ENCODE peak calls at places on chromosomes 2 and 18, in four cellular contexts. G is prostate gland, U is A549, Z is stomach. H is an unnamed sample. For H3K9me3 and H3K4me1, the result is how much of the 10 kb centered on the place peaks cover.

GRCh38 chr2:1518891-1519530 is 105.7 kb downstream of the TPO start:
- DNase-seq in G (no peak), Z (no peak), U (no peak), H (no peak)

GRCh38 chr2:34104601-34105000 is 505.5 kb upstream of the FAM98A start:
- DNase-seq in U (no peak), Z (no peak), G (no peak), H (no peak)

GRCh38 chr18:24514439-24514838 is 54.0 kb downstream of the HRH4 start:
- DNase-seq in G (no peak), Z (no peak), U (peak), H (no peak)

GRCh38 chr2:240215676-240216051 is 75.2 kb upstream of the OTOS start:
- DNase-seq in Z (no peak), G (no peak), U (no peak), H (no peak)

GRCh38 chr18:9758624-9759075 is 50.5 kb downstream of the RAB31 start:
- DNase-seq in G (no peak), Z (no peak), U (no peak), H (no peak)

GRCh38 chr2:3662239-3662638 is 4.2 kb downstream of the ALLC start:
- DNase-seq in G (no peak), U (no peak), Z (no peak), H (no peak)

GRCh38 chr2:88265352-88265960 is 95.3 kb downstream of the THNSL2 start:
- DNase-seq in G (no peak), Z (no peak), U (peak), H (no peak)

GRCh38 chr2:215843579-215843978 is 169.8 kb downstream of the MREG start:
- DNase-seq in Z (no peak), G (no peak), U (peak), H (no peak)

GRCh38 chr18:56982756-56983155 is 164.1 kb upstream of the BOD1L2 start:
- DNase-seq in Z (no peak), G (no peak), U (no peak), H (no peak)

DNA sequence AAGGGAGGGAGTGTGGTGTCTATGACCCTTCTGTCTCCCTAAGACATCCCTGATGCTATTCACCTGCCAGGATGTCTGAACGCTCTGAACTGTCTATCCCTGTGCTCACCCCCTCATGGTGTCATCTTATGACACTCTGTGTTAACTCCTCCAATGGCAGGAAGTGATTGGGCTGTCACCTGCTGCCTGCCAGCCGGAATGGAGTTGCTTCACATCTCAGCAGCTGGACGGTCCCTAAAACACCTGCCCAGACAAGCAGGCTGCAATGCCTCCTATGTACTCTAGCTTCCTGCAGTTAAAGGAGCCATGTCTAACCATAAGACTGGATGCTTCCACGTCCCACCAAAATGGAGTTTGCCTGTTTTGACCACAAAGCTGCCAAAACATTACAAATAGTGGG is 99.9 kb downstream of the CPO start:
- DNase-seq in G (no peak), U (no peak), Z (no peak), H (no peak)
- H3K9me3 ChIP-seq in G (under half), U (under half), Z (under half), H (under half)

GRCh38 chr18:48158721-48159120 is 228.3 kb upstream of the SMAD2 start:
- DNase-seq in U (no peak), Z (no peak), G (no peak), H (no peak)
- H3K4me1 ChIP-seq in U (under half), Z (half or more), G (under half), H (under half)

GRCh38 chr2:75076088-75076487 is 117.6 kb downstream of the POLE4 start:
- DNase-seq in G (no peak), Z (no peak), U (no peak), H (no peak)
- TF ChIP-seq POLR2A in G (no peak), Z (no peak), U (no peak), H (no peak)

GRCh38 chr2:136920652-136921333 is 155.4 kb downstream of the THSD7B start:
- DNase-seq in U (no peak), Z (no peak), G (no peak), H (no peak)

GRCh38 chr2:136916131-136916530 is 150.8 kb downstream of the THSD7B start:
- DNase-seq in U (no peak), Z (no peak), G (no peak), H (no peak)

GRCh38 chr2:136919682-136920081 is 154.3 kb downstream of the THSD7B start:
- DNase-seq in Z (no peak), G (no peak), U (no peak), H (no peak)

DNA sequence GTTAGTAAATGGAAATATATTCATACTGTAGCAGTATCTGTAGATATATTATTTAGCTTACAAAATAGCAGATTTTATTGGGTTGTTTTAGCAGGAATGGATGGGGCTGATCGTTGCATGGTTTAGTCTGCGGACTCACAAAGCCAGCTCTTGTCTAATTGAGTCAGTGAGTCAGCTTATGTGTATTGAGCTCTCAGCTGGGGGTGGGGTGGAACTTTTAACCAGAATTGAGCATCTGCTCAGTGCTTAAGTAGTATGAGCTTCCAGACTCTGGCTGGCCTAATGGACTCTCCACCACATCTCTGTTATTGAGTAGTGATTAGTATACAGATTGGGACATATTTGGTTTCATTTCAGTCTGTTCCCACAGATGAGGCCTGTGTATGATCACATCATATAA is 151.9 kb downstream of the THSD7B start:
- DNase-seq in Z (no peak), U (no peak), G (no peak), H (no peak)
- H3K9me3 ChIP-seq in Z (under half), U (under half), G (under half), H (under half)

DNA sequence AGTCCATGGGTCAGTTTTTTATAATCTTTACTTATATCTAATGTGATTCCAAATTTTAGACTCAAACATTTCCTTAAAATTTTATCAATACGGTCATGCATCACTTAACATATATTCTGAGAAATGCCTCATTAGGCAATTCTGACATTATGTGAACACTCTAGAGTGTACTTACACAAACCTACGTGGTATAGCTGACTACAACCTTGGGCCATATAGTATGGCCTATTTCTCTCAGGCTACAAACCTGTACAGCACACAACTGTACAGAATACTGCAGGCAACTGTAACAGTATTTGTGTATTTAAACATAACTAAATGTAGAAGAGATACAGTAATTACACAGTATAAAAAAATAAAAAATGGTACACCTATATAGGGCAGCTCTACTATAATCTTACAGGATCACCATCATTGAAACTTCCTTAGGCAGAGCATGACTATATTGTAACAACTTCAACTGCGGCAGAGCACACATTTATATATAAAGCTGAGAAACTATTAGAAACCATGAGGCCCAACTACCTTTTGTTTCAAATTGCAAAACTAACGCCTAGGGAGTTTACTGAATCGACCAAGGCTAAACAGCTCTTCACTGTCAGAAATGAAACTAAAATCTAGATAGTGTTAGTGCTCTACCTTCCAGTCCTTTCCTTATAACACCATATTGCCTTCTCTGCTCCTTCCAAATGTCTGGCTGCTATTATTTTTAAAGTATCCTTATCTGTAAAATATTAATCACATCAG is 6.9 kb downstream of the YES1 start:
- DNase-seq in U (no peak), Z (no peak), G (no peak), H (no peak)
- H3K4me1 ChIP-seq in U (under half), Z (under half), G (under half), H (under half)

GRCh38 chr2:81206216-81206615 is 901.7 kb upstream of the LRRTM1 start:
- DNase-seq in U (no peak), Z (no peak), G (no peak), H (no peak)
- TF ChIP-seq POLR2A in U (no peak), Z (no peak), G (no peak), H (no peak)

GRCh38 chr2:219607931-219608330 is 10.3 kb downstream of the STK11IP start:
- DNase-seq in U (no peak), Z (no peak), G (no peak), H (no peak)
- H3K9me3 ChIP-seq in U (under half), Z (under half), G (under half), H (under half)

GRCh38 chr2:120761164-120761861 is 25.6 kb downstream of the GLI2 start:
- DNase-seq in Z (no peak), U (no peak), G (no peak), H (peak)
- H3K4me1 ChIP-seq in Z (under half), U (half or more), G (under half), H (under half)

GRCh38 chr18:75208055-75208835 is 694 bp downstream of the PTGR3 start:
- DNase-seq in Z (peak), G (peak), U (peak), H (peak)

GRCh38 chr18:75210274-75211001 is at the start of gene TSHZ1:
- DNase-seq in Z (peak), G (peak), U (peak), H (no peak)

GRCh38 chr18:75208836-75209128 is 157 bp downstream of the PTGR3 start:
- DNase-seq in U (no peak), Z (peak), G (no peak), H (peak)

GRCh38 chr18:75209952-75210261 is 690 bp upstream of the TSHZ1 start:
- DNase-seq in G (no peak), Z (no peak), U (no peak), H (no peak)

DNA sequence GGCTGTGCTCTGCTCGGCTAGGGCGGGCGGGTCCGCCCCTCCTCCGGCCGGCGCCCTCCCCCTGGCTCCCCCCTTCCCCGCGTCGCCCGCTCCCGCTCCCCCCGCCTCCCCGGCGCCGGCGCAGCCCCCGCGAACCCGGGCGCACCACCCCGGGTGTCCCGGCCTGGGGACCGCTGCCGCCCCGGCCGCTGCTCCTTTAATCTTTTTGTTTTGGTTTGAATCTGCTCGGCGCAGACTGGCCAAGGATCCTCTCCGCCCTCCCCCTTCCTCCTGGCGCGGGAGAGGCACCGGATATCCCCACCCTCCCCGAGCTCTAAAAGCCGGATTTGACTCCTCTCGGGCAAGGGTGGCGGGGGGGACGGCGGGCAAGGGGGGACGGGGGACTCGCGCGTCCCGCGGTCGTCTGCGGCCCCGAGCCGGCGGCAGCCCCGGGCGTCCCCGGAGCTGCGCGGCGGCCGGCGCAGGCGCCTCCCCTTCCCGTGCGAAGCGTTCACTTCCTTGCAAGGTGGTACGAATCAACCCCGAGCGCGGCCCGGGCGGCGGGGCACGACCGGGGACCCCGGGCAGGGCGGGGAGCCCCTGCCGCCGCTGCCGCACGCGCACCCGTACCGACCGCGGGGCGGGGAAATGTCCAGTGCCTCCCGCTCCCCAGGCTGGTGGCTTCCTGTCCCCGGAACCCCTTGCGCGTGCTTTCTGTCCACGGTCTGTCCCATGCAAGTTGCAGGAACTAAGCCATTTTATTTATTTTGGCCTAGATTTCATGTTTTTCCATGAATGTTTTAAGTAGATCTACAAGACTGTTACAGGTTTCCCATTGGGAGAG is at the start of gene PTGR3:
- DNase-seq in G (peak), U (peak), Z (peak), H (peak)
- TF ChIP-seq POLR2A in G (peak), U (peak), Z (no peak), H (peak)

H was measured in right lobe of liver.